ENCODE peak calls at places on chromosomes 1 and 21, in four cellular contexts. E is EL, R is tibial nerve, D is astrocyte of the cerebellum. B is an unnamed sample.

GRCh38 chr1:52127181-52128175 is 14.4 kb upstream of the ZFYVE9 start:
- DNase-seq in E (peak; percentile 66), D (peak; percentile 62), R (peak; percentile 38), B (peak; percentile 83)

GRCh38 chr1:54857741-54858665 is 29.0 kb downstream of the DHCR24 start:
- DNase-seq in E (peak; percentile 80), D (peak; percentile 35), R (no peak), B (no peak)

GRCh38 chr1:22773981-22774471 is 63.4 kb downstream of the EPHB2 start:
- DNase-seq in D (peak; percentile 36), E (peak; percentile 11), R (peak; percentile 72), B (no peak)

GRCh38 chr1:39646232-39647081 is 7.0 kb upstream of the HEYL start:
- DNase-seq in E (peak; percentile 68), R (peak; percentile 68), D (no peak), B (peak; percentile 31)

GRCh38 chr1:167938083-167938482 is 1.2 kb upstream of the MPC2 start:
- DNase-seq in E (no peak), D (no peak), R (no peak), B (no peak)

GRCh38 chr1:2799811-2800663 is 1.5 kb downstream of the TTC34 start:
- DNase-seq in E (no peak), D (no peak), R (no peak), B (no peak)

GRCh38 chr1:21149430-21149861 is 27.3 kb downstream of the EIF4G3 start:
- DNase-seq in E (peak; percentile 50), R (no peak), D (peak; percentile 15), B (no peak)

GRCh38 chr1:16266411-16267118 is 29.6 kb upstream of the CPLANE2 start:
- DNase-seq in E (peak; percentile 32), D (no peak), R (no peak), B (no peak)

GRCh38 chr1:156295391-156295947 is at the start of gene GLMP:
- DNase-seq in R (peak; percentile 75), D (peak; percentile 24), E (peak; percentile 63), B (peak; percentile 77)

GRCh38 chr1:183872406-183872805 is 67.5 kb downstream of the RGL1 start:
- DNase-seq in E (no peak), D (no peak), R (no peak), B (no peak)

GRCh38 chr21:45977396-45977795 is 4.2 kb upstream of the COL6A1 start:
- DNase-seq in R (no peak), E (no peak), D (no peak), B (no peak)

GRCh38 chr1:87265786-87266185 is 62.9 kb upstream of the LMO4 start:
- DNase-seq in R (no peak), E (no peak), D (no peak), B (no peak)

GRCh38 chr1:232367293-232367692 is 262.6 kb downstream of the SIPA1L2 start:
- DNase-seq in D (no peak), E (no peak), R (no peak), B (no peak)

GRCh38 chr1:5971471-5972197 is 20.6 kb downstream of the NPHP4 start:
- DNase-seq in D (no peak), R (no peak), E (no peak), B (no peak)

GRCh38 chr1:57623791-57624538 is 200.1 kb upstream of the DAB1 start:
- DNase-seq in R (no peak), D (no peak), E (no peak), B (no peak)

GRCh38 chr1:154856049-154856448 is 14.0 kb downstream of the KCNN3 start:
- DNase-seq in E (no peak), D (no peak), R (no peak), B (peak; percentile 61)

GRCh38 chr1:186482661-186483255 is 21.8 kb upstream of the PDC start:
- DNase-seq in D (peak; percentile 60), R (peak; percentile 61), E (peak; percentile 66), B (peak; percentile 65)

GRCh38 chr1:52955129-52955970 is 28.3 kb downstream of the SCP2 start:
- DNase-seq in R (peak; percentile 11), E (peak; percentile 83), D (peak; percentile 97), B (peak; percentile 50)

GRCh38 chr1:205567716-205568115 is 63.2 kb downstream of the CDK18 start:
- DNase-seq in D (no peak), R (no peak), E (no peak), B (no peak)

B was measured in NCI-H2227 treated with DMSO at 0.1 percent for 48 hours.